ENCODE peak calls at places on chromosomes 1 and 21, in six cellular contexts. W is SK-N-SH, F is MM.1S, Z is HCT116, O is PC-3, T is Karpas-422. Y is an unnamed sample.

GRCh38 chr1:25020173-25020840 is 90.2 kb upstream of the RUNX3 start:
- DNase-seq in W (no peak), T (peak; percentile 69), O (no peak), F (no peak), Z (no peak), Y (no peak)

GRCh38 chr21:45699251-45699942 is 55.9 kb downstream of the PCBP3 start:
- DNase-seq in Z (no peak), W (no peak), T (no peak), F (no peak), O (no peak), Y (no peak)

GRCh38 chr21:41435728-41436127 is 9.7 kb downstream of the MX1 start:
- DNase-seq in Z (no peak), W (no peak), T (no peak), O (no peak), F (no peak), Y (no peak)

GRCh38 chr1:23779826-23780371 is 1.7 kb downstream of the PITHD1 start:
- DNase-seq in F (no peak), Z (no peak), T (no peak), O (peak; percentile 83), W (no peak), Y (peak; percentile 88)

GRCh38 chr1:229209816-229210215 is 61.1 kb upstream of the RAB4A start:
- DNase-seq in F (no peak), T (no peak), W (no peak), Z (no peak), O (no peak), Y (peak; percentile 4)

GRCh38 chr1:112706505-112707216 is at the start of gene RHOC:
- DNase-seq in W (peak; percentile 95), F (peak; percentile 49), O (peak; percentile 76), T (peak; percentile 72), Z (no peak), Y (peak; percentile 87)

GRCh38 chr1:199279107-199279506 is 640.3 kb downstream of the PTPRC start:
- DNase-seq in Z (no peak), W (no peak), O (peak; percentile 21), F (no peak), T (no peak), Y (no peak)

GRCh38 chr1:163147019-163147418 is 55.7 kb downstream of the RGS5 start:
- DNase-seq in F (no peak), W (peak; percentile 47), T (no peak), O (no peak), Z (no peak), Y (peak; percentile 14)

GRCh38 chr21:45990049-45990711 is 8.6 kb downstream of the COL6A1 start:
- DNase-seq in O (no peak), Z (no peak), T (no peak), F (no peak), W (no peak), Y (no peak)

GRCh38 chr1:22709891-22710687 is 550 bp upstream of the EPHB2 start:
- DNase-seq in T (peak; percentile 82), O (peak; percentile 51), F (no peak), W (peak; percentile 89), Z (no peak), Y (peak; percentile 81)

GRCh38 chr1:21378705-21379494 is 61.0 kb upstream of the NBPF3 start:
- DNase-seq in T (peak; percentile 57), Z (no peak), W (no peak), O (peak; percentile 39), F (no peak), Y (no peak)

GRCh38 chr1:233294991-233295774 is at the start of gene PCNX2:
- DNase-seq in Z (peak; percentile 33), T (peak; percentile 92), F (peak; percentile 90), O (peak; percentile 82), W (peak; percentile 86), Y (peak; percentile 81)

GRCh38 chr1:114043046-114043445 is 63.8 kb downstream of the OLFML3 start:
- DNase-seq in W (no peak), O (no peak), F (no peak), Z (no peak), T (no peak), Y (no peak)
- H3K9me2 ChIP-seq in W (no peaks in the 10 kb centered on the region), O (no peaks in the 10 kb centered on the region), F (no peaks in the 10 kb centered on the region), Z (no peaks in the 10 kb centered on the region), T (no peaks in the 10 kb centered on the region), Y (no peaks in the 10 kb centered on the region)

DNA sequence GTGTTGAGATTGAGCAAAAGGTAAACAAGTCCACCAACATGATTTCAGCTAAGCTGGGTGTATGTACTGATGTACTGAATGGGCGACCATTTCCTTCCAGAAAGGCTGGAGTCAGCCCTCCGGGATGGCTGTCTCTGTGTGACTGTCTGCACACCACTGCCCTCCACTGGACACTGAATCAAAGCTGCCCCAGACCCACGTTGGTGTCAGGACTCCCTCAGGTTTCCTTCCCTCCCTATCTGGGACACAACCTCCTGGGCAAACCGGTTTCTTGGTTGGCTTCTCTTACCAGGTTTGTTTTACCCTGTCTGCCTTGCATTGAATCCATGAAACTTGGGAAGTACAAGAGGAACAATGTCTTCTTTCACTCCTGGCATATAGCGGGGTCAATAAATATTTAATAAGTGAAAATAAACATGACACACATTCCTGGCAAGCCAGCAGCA is 5.3 kb upstream of the SRP9 start:
- DNase-seq in Z (peak; percentile 79), T (peak; percentile 75), O (peak; percentile 99), F (peak; percentile 57), W (peak; percentile 79), Y (peak; percentile 94)
- H3K9ac ChIP-seq in Z (no peak overlapping the region), T (no peak overlapping the region), O (peak overlapping the region; percentile 31), F (no peak overlapping the region), W (peak overlapping the region; percentile 39), Y (peak overlapping the region; percentile 35)

GRCh38 chr1:11860586-11860985 is 1.8 kb upstream of the NPPB start:
- DNase-seq in F (no peak), Z (no peak), O (no peak), T (no peak), W (no peak), Y (no peak)
- H3K27me3 ChIP-seq in F (peaks cover 85% of the 10 kb centered on the region), Z (peaks cover 56% of the 10 kb centered on the region), O (peaks cover 40% of the 10 kb centered on the region), T (no peaks in the 10 kb centered on the region), W (peaks cover 10% of the 10 kb centered on the region), Y (peaks cover 52% of the 10 kb centered on the region)

DNA sequence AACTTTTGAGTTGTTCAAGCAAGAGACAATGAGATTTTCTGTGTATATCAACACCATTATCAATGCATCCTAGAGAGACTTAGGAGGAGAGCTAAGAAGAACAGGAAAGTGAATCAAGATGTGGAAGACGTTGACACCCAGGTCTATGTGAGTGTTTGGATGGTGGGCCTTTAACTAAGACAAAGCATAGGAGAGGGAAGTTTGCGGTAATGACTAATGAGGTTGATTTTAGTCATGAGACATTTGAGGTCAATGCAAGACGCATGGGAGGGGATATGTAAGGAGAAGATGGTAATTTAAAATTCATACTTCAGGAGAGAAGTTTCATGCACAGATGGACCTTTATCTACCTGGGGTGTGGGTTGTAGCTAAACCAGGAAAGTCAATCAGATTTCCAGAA is 269.6 kb downstream of the VAV3 start:
- DNase-seq in W (no peak), F (no peak), O (peak; percentile 19), T (no peak), Z (no peak), Y (peak; percentile 11)
- H3K9me2 ChIP-seq in W (no peaks in the 10 kb centered on the region), F (no peaks in the 10 kb centered on the region), O (no peaks in the 10 kb centered on the region), T (no peaks in the 10 kb centered on the region), Z (no peaks in the 10 kb centered on the region), Y (no peaks in the 10 kb centered on the region)

GRCh38 chr1:6588893-6589481 is 9.2 kb downstream of the ZBTB48 start:
- DNase-seq in F (no peak), O (no peak), Z (no peak), T (no peak), W (no peak), Y (no peak)

GRCh38 chr1:6587261-6588005 is 7.6 kb downstream of the ZBTB48 start:
- DNase-seq in F (peak; percentile 17), O (peak; percentile 60), T (no peak), Z (no peak), W (peak; percentile 12), Y (peak; percentile 26)

GRCh38 chr1:6586404-6586816 is 6.6 kb downstream of the ZBTB48 start:
- DNase-seq in O (no peak), W (peak; percentile 14), T (no peak), F (no peak), Z (no peak), Y (no peak)

GRCh38 chr1:6590046-6590445 is 10.3 kb downstream of the ZBTB48 start:
- DNase-seq in T (no peak), F (no peak), Z (no peak), W (no peak), O (no peak), Y (no peak)

GRCh38 chr1:6588128-6588892 is 8.5 kb downstream of the ZBTB48 start:
- DNase-seq in W (no peak), F (no peak), T (no peak), O (no peak), Z (no peak), Y (no peak)
- H3K9ac ChIP-seq in W (no peak overlapping the region), F (no peak overlapping the region), T (no peak overlapping the region), O (no peak overlapping the region), Z (no peak overlapping the region), Y (no peak overlapping the region)

GRCh38 chr1:30111431-30111830 is 612.0 kb downstream of the MATN1 start:
- DNase-seq in W (peak; percentile 76), Z (peak; percentile 10), F (peak; percentile 15), O (peak; percentile 71), T (peak; percentile 81), Y (peak; percentile 69)
- H3K27me3 ChIP-seq in W (no peaks in the 10 kb centered on the region), Z (peaks cover 40% of the 10 kb centered on the region), F (peaks cover 92% of the 10 kb centered on the region), O (peaks cover 66% of the 10 kb centered on the region), T (no peaks in the 10 kb centered on the region), Y (peaks cover 7% of the 10 kb centered on the region)

Y was measured in GM23248.